ENCODE peak calls at places on chromosome 9, in four cellular contexts. X, J, P and Q are unnamed samples.

GRCh38 chr9:116288658-116289057 is 135.1 kb downstream of the PAPPA start:
- DNase-seq in P (no peak), J (peak; percentile 15), X (no peak), Q (peak; percentile 67)

GRCh38 chr9:88523056-88523455 is 11.9 kb upstream of the NXNL2 start:
- DNase-seq in P (no peak), X (no peak), J (no peak), Q (no peak)

GRCh38 chr9:134734270-134734669 is 92.7 kb downstream of the COL5A1 start:
- DNase-seq in J (no peak), P (no peak), X (peak; percentile 27), Q (no peak)

GRCh38 chr9:88923653-88924284 is 67.5 kb upstream of the S1PR3 start:
- DNase-seq in J (no peak), X (no peak), P (no peak), Q (no peak)

GRCh38 chr9:92333288-92333634 is 7.5 kb downstream of the CENPP start:
- DNase-seq in J (no peak), P (no peak), X (no peak), Q (no peak)

GRCh38 chr9:34079181-34079580 is 30.5 kb upstream of the UBAP2 start:
- DNase-seq in P (no peak), J (no peak), X (no peak), Q (peak; percentile 73)

GRCh38 chr9:71822455-71822854 is 54.1 kb upstream of the CEMIP2 start:
- DNase-seq in J (no peak), X (no peak), P (no peak), Q (no peak)

GRCh38 chr9:94861589-94862241 is 135.2 kb downstream of the AOPEP start:
- DNase-seq in X (no peak), J (no peak), P (no peak), Q (peak; percentile 51)

GRCh38 chr9:35914307-35914807 is 5.1 kb downstream of the SPAAR start:
- DNase-seq in J (peak; percentile 92), P (no peak), X (peak; percentile 85), Q (peak; percentile 66)

GRCh38 chr9:6664204-6664683 is 18.7 kb upstream of the GLDC start:
- DNase-seq in P (no peak), J (no peak), X (no peak), Q (no peak)

GRCh38 chr9:121450241-121450640 is 49.4 kb downstream of the GGTA1 start:
- DNase-seq in X (no peak), J (no peak), P (no peak), Q (no peak)

GRCh38 chr9:124163988-124164350 is 93.8 kb upstream of the NEK6 start:
- DNase-seq in J (no peak), X (no peak), P (no peak), Q (no peak)

GRCh38 chr9:7988644-7989280 is 189.2 kb upstream of the DMAC1 start:
- DNase-seq in J (no peak), X (no peak), P (no peak), Q (no peak)

GRCh38 chr9:83986765-83987401 is 6.3 kb downstream of the RMI1 start:
- DNase-seq in J (peak; percentile 54), P (no peak), X (peak; percentile 80), Q (peak; percentile 40)

GRCh38 chr9:97038551-97038908 is 412 bp downstream of the CTSV start:
- DNase-seq in P (no peak), J (no peak), X (no peak), Q (no peak)

GRCh38 chr9:133989554-133990365 is 2.4 kb downstream of the VAV2 start:
- DNase-seq in J (no peak), X (no peak), P (no peak), Q (no peak)

GRCh38 chr9:19641046-19641445 is 147.8 kb downstream of the SLC24A2 start:
- DNase-seq in J (peak; percentile 11), P (no peak), X (no peak), Q (no peak)

GRCh38 chr9:81906656-81907055 is 21.6 kb upstream of the SPATA31D4 start:
- DNase-seq in X (no peak), J (no peak), P (no peak), Q (no peak)

GRCh38 chr9:112582863-112583262 is 96.2 kb downstream of the KIAA1958 start:
- DNase-seq in X (no peak), P (no peak), J (no peak), Q (no peak)

GRCh38 chr9:11023201-11023600 is 410.4 kb upstream of the PTPRD start:
- DNase-seq in X (no peak), P (no peak), J (no peak), Q (no peak)

GRCh38 chr9:87733273-87734054 is 7.5 kb downstream of the CTSL start:
- DNase-seq in X (no peak), J (no peak), P (no peak), Q (no peak)

GRCh38 chr9:93894691-93895079 is 60.5 kb downstream of the BARX1 start:
- DNase-seq in J (no peak), P (no peak), X (no peak), Q (no peak)

GRCh38 chr9:87346061-87346665 is 151.5 kb upstream of the DAPK1 start:
- DNase-seq in P (no peak), X (no peak), J (no peak), Q (no peak)

GRCh38 chr9:99966720-99967119 is 60.3 kb downstream of the STX17 start:
- DNase-seq in J (no peak), P (peak; percentile 9), X (peak; percentile 69), Q (peak; percentile 35)

GRCh38 chr9:138104251-138105122 is 226.9 kb downstream of the CACNA1B start:
- DNase-seq in J (no peak), P (no peak), X (no peak), Q (no peak)

GRCh38 chr9:101026824-101027223 is 1.7 kb upstream of the PLPPR1 start:
- DNase-seq in J (no peak), P (no peak), X (peak; percentile 8), Q (no peak)

GRCh38 chr9:12740845-12741244 is 34.0 kb upstream of the LURAP1L start:
- DNase-seq in X (no peak), P (no peak), J (no peak), Q (no peak)

DNA sequence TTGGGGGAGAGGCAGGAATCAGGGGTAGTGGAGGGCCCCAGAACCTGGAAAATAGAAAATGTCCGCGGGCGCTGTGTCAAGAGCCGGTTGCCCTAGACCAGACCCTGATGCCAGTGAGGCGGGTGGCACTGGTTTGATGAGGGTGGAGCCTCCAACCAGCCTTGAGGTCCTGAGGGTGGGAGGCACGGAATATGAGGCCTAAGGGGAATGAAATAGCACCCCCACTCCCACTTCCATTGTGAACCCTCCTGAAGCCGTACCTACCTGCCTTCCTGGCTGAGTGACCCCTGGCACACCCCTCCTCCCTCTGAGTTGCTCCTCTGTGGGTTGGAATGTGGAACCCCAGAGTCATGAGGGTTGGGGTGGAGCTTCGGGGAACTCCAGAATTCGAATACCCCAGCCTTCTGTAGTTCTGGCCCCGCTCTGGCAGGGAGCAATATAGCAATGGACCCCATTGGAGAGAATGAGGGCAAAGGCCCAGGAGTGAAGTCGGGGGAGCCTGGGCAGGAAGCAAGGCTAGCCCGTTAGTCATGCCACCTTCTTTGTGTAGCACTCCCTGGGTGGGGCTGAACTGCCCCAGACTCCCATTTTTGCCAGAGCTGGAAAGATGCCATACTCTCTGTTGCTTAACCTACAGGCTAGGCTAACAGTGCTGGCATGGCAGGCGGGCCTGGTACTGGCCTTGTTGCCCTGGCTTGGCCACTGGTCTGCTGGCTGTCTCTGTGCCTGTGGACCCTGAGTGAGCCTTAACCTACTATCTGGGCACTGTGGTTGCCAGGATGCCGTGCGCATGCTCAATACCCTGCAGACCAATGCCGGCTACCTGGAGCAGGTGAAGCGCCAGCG is 1.0 kb downstream of the FPGS start:
- DNase-seq in J (no peak), X (no peak), P (no peak), Q (peak; percentile 63)
- TF ChIP-seq PHF8 in J (no peak), X (no peak), P (no peak), Q (no peak)

DNA sequence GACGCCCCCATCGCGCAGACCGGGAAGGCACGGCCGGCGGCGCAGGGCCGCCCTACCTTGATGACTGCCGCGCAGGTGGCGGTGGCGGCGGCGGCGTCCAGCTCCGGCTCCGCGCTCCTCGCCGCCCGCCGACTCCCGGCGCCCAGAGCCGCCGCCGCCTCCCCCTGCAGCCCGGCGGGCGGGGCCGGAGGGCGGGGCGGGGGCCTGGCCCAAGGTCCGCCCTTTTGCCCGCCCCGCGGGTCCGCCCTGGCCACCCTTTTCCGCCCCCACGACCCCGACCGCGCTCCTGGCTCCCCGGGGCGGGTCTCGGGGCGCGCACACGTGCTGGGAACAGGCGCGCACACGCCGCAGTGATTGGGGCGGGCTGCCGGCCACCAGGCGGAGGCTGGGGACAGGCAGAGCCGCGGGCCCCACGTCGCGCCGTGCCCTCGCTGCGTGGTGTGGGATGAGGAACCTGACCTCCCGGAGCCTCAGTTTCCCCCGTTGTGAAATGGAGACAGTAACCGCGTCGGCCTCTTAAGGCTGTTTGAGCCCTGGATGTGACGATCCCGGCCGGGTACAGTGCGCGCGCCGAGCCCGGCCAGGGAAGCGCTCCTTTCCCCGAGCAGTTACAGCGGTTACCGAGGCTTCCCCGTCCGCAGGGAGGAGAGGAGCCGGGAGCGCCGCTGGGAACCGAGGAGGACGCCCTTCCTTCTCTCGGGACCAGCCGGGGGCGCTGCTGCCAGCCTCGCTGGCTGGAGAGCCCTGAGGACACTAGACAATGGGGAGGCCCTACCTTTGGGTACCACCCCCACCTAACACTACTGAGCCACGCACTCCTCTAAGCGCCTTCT is at the start of gene CORO2A:
- DNase-seq in J (peak; percentile 90), P (peak; percentile 57), X (peak; percentile 67), Q (peak; percentile 71)
- TF ChIP-seq PHF8 in J (peak; percentile 78), P (no peak), X (peak; percentile 71), Q (peak; percentile 17)

GRCh38 chr9:130288926-130289705 is 23.6 kb downstream of the HMCN2 start:
- DNase-seq in X (no peak), P (no peak), J (no peak), Q (no peak)

GRCh38 chr9:130286781-130287428 is 21.3 kb downstream of the HMCN2 start:
- DNase-seq in X (no peak), J (no peak), P (no peak), Q (no peak)

GRCh38 chr9:130287736-130288135 is 22.2 kb downstream of the HMCN2 start:
- DNase-seq in J (no peak), P (no peak), X (no peak), Q (no peak)

GRCh38 chr9:130289711-130290241 is 24.2 kb downstream of the HMCN2 start:
- DNase-seq in J (no peak), P (no peak), X (no peak), Q (no peak)

GRCh38 chr9:130288393-130288792 is 22.8 kb downstream of the HMCN2 start:
- DNase-seq in J (no peak), P (no peak), X (no peak), Q (no peak)
- TF ChIP-seq PHF8 in J (no peak), P (no peak), X (no peak), Q (no peak)

DNA sequence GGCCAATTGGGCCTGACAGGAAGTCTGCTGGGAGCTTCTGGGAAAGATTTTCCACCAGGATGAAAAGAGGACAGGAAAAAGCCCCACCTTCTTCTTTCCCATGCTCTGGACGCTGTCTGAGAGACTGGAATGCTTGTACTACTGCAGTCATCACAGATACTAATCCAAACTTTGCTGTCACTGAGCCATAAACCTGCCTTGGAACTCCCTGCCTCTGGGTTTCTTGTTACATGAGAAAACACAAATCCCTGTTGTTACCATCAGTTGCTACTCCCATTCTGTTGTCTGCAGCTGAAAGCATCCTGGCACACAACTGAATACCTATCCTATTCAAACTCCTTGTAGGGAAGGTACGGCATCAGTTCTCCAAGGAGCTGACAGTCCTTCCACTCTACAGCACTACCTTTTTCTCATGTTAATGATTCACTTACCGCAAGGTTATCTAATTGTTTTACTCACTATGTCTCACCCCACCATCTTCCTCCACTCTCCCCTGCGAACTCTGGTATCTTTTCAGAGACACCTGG is 167.5 kb downstream of the CDK5RAP2 start:
- DNase-seq in P (no peak), J (no peak), X (no peak), Q (no peak)
- TF ChIP-seq PHF8 in P (no peak), J (no peak), X (no peak), Q (no peak)

GRCh38 chr9:135886147-135886981 is 21.0 kb downstream of the CAMSAP1 start:
- DNase-seq in J (no peak), P (no peak), X (no peak), Q (no peak)
- TF ChIP-seq PHF8 in J (no peak), P (no peak), X (no peak), Q (no peak)